ENCODE peak calls at places on chromosomes 16 and 17, in six cellular contexts. Z is cardiac fibroblast, D is left lung, W is A673, P is adrenal gland, M is fibroblast of the aortic adventitia. E is an unnamed sample.

GRCh38 chr17:28646039-28646754 is 1.2 kb upstream of the BLTP2 start:
- DNase-seq in Z (peak), D (no peak), W (no peak), P (peak), M (peak), E (no peak)

GRCh38 chr16:47721016-47721673 is 260.0 kb downstream of the PHKB start:
- DNase-seq in Z (no peak), D (no peak), W (no peak), P (no peak), M (no peak), E (no peak)

GRCh38 chr16:27315333-27316037 is 1.7 kb downstream of the IL4R start:
- DNase-seq in Z (peak), D (peak), W (no peak), P (peak), M (peak), E (no peak)

GRCh38 chr17:49108318-49108717 is 24.3 kb upstream of the B4GALNT2 start:
- DNase-seq in Z (peak), D (no peak), W (peak), P (peak), M (peak), E (peak)

GRCh38 chr16:82506734-82507133 is 120.0 kb upstream of the CDH13 start:
- DNase-seq in Z (no peak), D (no peak), W (no peak), P (no peak), M (no peak), E (no peak)

GRCh38 chr17:20142268-20142667 is 133.1 kb downstream of the SPECC1 start:
- DNase-seq in Z (no peak), D (no peak), W (no peak), P (no peak), M (no peak), E (no peak)

GRCh38 chr16:2968368-2968737 is 795 bp upstream of the PAQR4 start:
- DNase-seq in Z (no peak), D (no peak), W (peak), P (no peak), M (no peak), E (no peak)

GRCh38 chr16:30053376-30054015 is 12.1 kb upstream of the ALDOA start:
- DNase-seq in Z (peak), D (no peak), W (peak), P (no peak), M (peak), E (no peak)

GRCh38 chr16:17607075-17607509 is 136.3 kb upstream of the XYLT1 start:
- DNase-seq in Z (no peak), D (no peak), W (no peak), P (no peak), M (no peak), E (no peak)

GRCh38 chr16:86398622-86399021 is 111.7 kb upstream of the FOXF1 start:
- DNase-seq in Z (peak), D (no peak), W (no peak), P (no peak), M (peak), E (no peak)

GRCh38 chr16:12793120-12793889 is 10.4 kb downstream of the CPPED1 start:
- DNase-seq in Z (no peak), D (no peak), W (no peak), P (no peak), M (no peak), E (no peak)

GRCh38 chr17:61325382-61326073 is 74.1 kb upstream of the TBX2 start:
- DNase-seq in Z (peak), D (no peak), W (peak), P (no peak), M (peak), E (no peak)

GRCh38 chr17:77365584-77366186 is 224.9 kb downstream of the SEC14L1 start:
- DNase-seq in Z (peak), D (peak), W (peak), P (peak), M (peak), E (peak)

GRCh38 chr17:7186241-7186640 is 7.1 kb upstream of the ASGR1 start:
- DNase-seq in Z (no peak), D (no peak), W (peak), P (no peak), M (no peak), E (no peak)

GRCh38 chr16:84988328-84989080 is 22.8 kb downstream of the ZDHHC7 start:
- DNase-seq in Z (no peak), D (no peak), W (no peak), P (no peak), M (no peak), E (no peak)

GRCh38 chr16:14307623-14308356 is 236.7 kb downstream of the MRTFB start:
- DNase-seq in Z (peak), D (no peak), W (no peak), P (peak), M (peak), E (no peak)

GRCh38 chr17:48181653-48182052 is 74.1 kb downstream of the SNX11 start:
- DNase-seq in Z (peak), D (no peak), W (peak), P (no peak), M (peak), E (no peak)

GRCh38 chr17:30021708-30022317 is 80.4 kb downstream of the EFCAB5 start:
- DNase-seq in Z (peak), D (no peak), W (peak), P (peak), M (peak), E (peak)

GRCh38 chr17:40953876-40954275 is 12.9 kb downstream of the KRT39 start:
- DNase-seq in Z (peak), D (no peak), W (no peak), P (no peak), M (peak), E (no peak)

GRCh38 chr16:87970206-87970605 is 19.0 kb downstream of the BANP start:
- DNase-seq in Z (peak), D (no peak), W (peak), P (no peak), M (peak), E (peak)

GRCh38 chr16:87575027-87575804 is 27.1 kb upstream of the JPH3 start:
- DNase-seq in Z (no peak), D (no peak), W (no peak), P (no peak), M (no peak), E (no peak)

GRCh38 chr17:1796800-1797199 is 32.9 kb downstream of the SMYD4 start:
- DNase-seq in Z (no peak), D (no peak), W (no peak), P (no peak), M (peak), E (no peak)

GRCh38 chr16:10881479-10882030 is 4.6 kb downstream of the CIITA start:
- DNase-seq in Z (no peak), D (peak), W (no peak), P (no peak), M (no peak), E (no peak)

GRCh38 chr17:28684963-28685362 is 23.0 kb downstream of the SUPT6H start:
- DNase-seq in Z (peak), D (no peak), W (peak), P (peak), M (peak), E (no peak)

GRCh38 chr16:88298166-88298881 is 84.4 kb upstream of the ZNF469 start:
- DNase-seq in Z (peak), D (no peak), W (no peak), P (peak), M (peak), E (no peak)

GRCh38 chr17:21291357-21291756 is 6.8 kb downstream of the MAP2K3 start:
- DNase-seq in Z (no peak), D (no peak), W (no peak), P (no peak), M (no peak), E (no peak)

GRCh38 chr17:57648720-57649119 is 96.4 kb downstream of the CCDC182 start:
- DNase-seq in Z (no peak), D (no peak), W (no peak), P (no peak), M (no peak), E (no peak)

GRCh38 chr17:13600475-13601316 is 1.0 kb downstream of the HS3ST3A1 start:
- DNase-seq in Z (no peak), D (no peak), W (no peak), P (no peak), M (no peak), E (no peak)

GRCh38 chr17:54814371-54814770 is 86.3 kb upstream of the TOM1L1 start:
- DNase-seq in Z (no peak), D (no peak), W (no peak), P (no peak), M (no peak), E (no peak)

GRCh38 chr17:80970044-80970761 is 21.4 kb upstream of the CHMP6 start:
- DNase-seq in Z (no peak), D (peak), W (peak), P (peak), M (no peak), E (no peak)

GRCh38 chr17:62802531-62803205 is 5.4 kb downstream of the MARCHF10 start:
- DNase-seq in Z (peak), D (no peak), W (no peak), P (no peak), M (no peak), E (no peak)

GRCh38 chr17:41602524-41602923 is 10.0 kb downstream of the KRT16 start:
- DNase-seq in Z (no peak), D (no peak), W (no peak), P (no peak), M (no peak), E (no peak)

GRCh38 chr17:676060-676745 is 38.4 kb downstream of the VPS53 start:
- DNase-seq in Z (no peak), D (no peak), W (no peak), P (peak), M (peak), E (peak)

GRCh38 chr16:83810906-83811305 is 3.1 kb downstream of the HSBP1 start:
- DNase-seq in Z (no peak), D (no peak), W (no peak), P (no peak), M (peak), E (no peak)

GRCh38 chr17:70343134-70343533 is 173.8 kb downstream of the KCNJ2 start:
- DNase-seq in Z (no peak), D (no peak), W (no peak), P (no peak), M (no peak), E (no peak)

GRCh38 chr16:74448990-74449389 is 27.7 kb upstream of the CLEC18B start:
- DNase-seq in Z (peak), D (peak), W (peak), P (peak), M (peak), E (peak)

GRCh38 chr17:17387461-17388362 is 84.5 kb downstream of the NT5M start:
- DNase-seq in Z (no peak), D (no peak), W (no peak), P (no peak), M (no peak), E (no peak)
- TF ChIP-seq CTCF in Z (peak), D (peak), W (peak), P (peak), M (no peak), E (peak)

GRCh38 chr16:59432934-59433333 is 698.8 kb upstream of the GOT2 start:
- DNase-seq in Z (no peak), D (no peak), W (no peak), P (no peak), M (no peak), E (no peak)
- H3K4me3 ChIP-seq in Z (no peak), D (no peak), W (no peak), P (no peak), M (no peak), E (no peak)

DNA sequence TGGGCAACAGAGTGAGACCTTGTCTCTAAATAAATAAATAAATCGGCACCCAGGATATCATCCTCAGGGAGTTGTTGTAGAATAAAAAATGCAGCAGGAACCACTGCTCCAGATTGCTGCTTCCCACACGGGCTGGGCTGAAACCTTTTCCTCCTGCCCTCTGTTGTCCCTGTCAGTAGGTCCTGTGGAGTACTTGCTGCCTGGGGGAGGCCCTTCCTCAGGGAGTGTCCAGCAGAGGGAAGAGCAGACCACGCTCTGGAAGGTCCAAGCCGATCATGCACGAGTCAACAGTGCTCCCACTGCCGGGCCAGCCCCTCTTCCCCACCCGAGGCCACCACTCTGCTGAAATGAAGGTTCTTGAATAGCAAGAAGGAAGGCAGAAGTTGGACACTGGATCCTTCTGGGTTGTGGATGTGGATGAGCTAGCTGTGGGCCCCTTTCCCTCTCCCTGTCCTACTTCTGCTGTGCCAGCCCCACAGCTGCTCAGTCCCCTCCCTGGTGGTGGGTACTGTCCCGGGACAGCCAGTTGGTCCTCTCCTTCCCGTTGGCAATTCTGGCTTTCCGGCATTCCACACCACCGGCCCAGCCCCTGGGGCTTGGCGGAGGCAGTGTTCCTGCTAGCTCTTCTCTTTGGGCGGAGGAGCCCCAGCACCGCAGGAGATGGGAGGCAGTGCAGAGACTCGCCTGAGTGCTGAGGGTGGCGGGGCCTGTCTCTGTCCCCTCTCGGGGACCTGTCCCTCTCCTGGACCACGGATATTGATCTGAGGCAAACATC is 10.8 kb downstream of the CDK5R1 start:
- DNase-seq in Z (peak), D (peak), W (no peak), P (no peak), M (no peak), E (no peak)
- TF ChIP-seq CTCF in Z (no peak), D (no peak), W (no peak), P (no peak), M (no peak), E (peak)

GRCh38 chr16:53565300-53565699 is 62.3 kb upstream of the AKTIP start:
- DNase-seq in Z (no peak), D (no peak), W (no peak), P (no peak), M (no peak), E (no peak)
- H3K4me3 ChIP-seq in Z (no peak), D (no peak), W (no peak), P (no peak), M (no peak), E (no peak)

GRCh38 chr17:9071921-9072503 is 50.7 kb downstream of the NTN1 start:
- DNase-seq in Z (no peak), D (no peak), W (no peak), P (no peak), M (peak), E (no peak)
- TF ChIP-seq CTCF in Z (no peak), D (no peak), W (no peak), P (no peak), M (no peak), E (no peak)

DNA sequence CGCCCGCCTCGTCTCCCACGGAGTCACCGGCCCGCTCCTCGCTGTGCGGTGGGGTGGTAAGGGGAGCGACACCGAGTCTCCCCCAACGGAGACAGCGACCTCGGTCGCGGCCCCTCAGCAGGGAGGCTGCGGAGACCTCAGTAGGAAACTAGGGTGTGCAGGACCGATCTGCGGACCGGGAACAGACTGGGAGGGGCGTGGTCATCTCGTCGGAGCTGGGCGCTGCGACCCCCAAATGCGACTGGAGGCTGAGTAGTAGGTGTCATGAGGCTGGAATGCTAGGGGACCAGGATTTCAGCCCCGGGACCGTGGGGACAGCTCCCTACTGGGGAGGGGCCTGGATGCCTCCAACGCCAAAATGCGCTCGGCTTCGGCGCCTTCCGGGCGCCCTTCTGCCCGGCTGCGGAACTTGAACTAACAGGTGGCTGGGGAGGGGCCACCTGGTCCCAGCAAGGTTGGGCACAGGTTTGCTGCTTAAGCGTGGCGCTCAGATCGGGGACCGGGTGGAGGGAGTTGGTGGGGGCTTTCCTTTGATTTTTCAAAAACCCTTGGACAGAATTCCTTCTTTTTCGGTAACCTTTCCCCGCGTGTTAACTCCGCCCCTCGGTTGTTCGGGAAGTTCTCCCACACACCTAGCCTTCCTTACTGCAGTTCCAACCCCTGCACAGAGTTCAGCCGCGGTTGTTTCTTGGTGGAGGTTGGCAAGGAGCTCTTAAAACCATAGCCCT is 1.5 kb downstream of the CACNG4 start:
- DNase-seq in Z (no peak), D (no peak), W (no peak), P (no peak), M (no peak), E (no peak)
- H3K4me3 ChIP-seq in Z (peak), D (peak), W (peak), P (no peak), M (peak), E (peak)

GRCh38 chr17:35144840-35145239 is 2.7 kb upstream of the NLE1 start:
- DNase-seq in Z (no peak), D (no peak), W (no peak), P (no peak), M (no peak), E (no peak)

GRCh38 chr17:35146214-35146833 is 1.3 kb upstream of the UNC45B start:
- DNase-seq in Z (no peak), D (no peak), W (no peak), P (no peak), M (no peak), E (no peak)

GRCh38 chr17:35138218-35138617 is 3.9 kb downstream of the NLE1 start:
- DNase-seq in Z (no peak), D (no peak), W (no peak), P (no peak), M (no peak), E (no peak)

GRCh38 chr17:35142467-35142796 is 329 bp upstream of the NLE1 start:
- DNase-seq in Z (no peak), D (no peak), W (no peak), P (no peak), M (no peak), E (no peak)

DNA sequence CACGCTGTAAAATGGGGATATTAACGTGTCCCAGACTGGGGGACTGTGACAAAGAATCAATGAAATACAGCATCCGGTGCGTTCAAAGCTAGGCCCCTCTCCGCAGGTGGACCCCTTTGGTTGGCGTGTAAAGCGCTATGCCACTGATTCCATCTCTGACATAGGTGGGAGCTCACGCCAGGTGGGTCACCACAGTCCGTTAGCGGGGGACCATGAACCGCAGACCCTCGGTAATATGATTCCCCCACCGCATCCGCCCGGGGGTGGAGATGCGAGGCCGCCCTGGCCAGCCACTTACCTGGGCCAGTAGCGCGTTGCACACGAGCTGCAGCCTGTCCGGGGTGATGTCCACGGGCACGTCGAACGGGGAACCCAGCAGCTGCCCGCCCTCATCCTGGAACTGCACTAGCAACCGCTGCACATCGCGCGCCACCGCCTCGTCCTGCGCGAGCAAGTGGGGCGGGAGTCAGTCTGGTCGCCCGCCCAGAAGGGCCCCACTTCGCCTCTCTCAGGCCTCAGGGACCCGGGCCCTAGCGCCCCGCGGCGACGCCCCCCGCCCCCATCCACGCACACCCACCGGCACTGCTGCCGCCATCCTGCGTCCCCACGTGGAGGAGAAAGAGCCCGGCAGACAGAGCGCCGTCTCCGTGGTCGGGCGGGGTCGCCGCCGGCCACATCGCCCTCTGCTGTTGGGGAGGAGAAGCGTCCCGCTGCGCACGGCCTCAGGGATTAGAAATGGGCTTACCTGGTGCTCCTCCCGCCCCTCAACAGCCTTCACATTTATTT is at the start of gene NLE1:
- DNase-seq in Z (peak), D (peak), W (peak), P (peak), M (peak), E (peak)
- TF ChIP-seq CTCF in Z (peak), D (peak), W (peak), P (peak), M (peak), E (peak)

DNA sequence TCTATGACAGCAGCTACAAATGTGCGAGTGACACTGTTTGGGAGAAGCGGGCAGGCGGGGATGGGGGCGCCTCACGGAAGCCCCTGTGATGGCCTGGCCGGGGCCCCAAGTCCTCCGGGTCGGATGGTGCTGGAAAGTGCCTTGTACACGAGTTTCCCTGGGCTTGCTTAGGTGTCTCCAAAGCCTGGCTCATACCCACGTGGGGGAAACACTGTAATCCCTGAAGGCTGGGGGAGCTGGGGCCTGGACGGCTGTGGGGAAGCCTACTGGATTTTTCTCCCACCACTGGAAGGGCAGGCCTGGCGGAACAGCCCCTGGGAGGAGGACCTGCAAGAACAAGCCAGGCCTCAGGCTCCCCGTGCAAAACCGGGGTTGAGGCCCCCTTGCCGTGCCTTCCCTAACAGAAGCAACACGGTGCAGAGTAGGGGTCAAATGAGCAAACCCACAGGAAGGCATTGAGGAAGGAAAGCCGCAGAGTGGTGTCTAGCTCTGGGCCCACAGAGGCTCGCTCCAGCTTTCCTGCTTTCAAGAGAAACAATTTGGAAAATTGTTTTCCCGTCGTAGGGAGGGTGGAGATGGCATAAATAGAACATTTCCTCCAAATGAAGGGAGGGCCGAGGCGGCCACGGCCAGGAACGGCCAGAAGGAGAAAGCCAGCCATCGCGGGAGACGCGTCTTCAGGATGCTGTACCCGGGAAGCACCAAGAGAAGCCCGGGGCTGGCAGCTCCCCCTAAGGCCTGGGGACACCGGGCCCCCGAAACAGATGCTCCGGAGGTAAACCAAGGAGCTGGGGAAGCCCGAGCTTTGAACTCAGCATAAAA is 92.3 kb downstream of the RBFOX3 start:
- DNase-seq in Z (no peak), D (no peak), W (no peak), P (no peak), M (no peak), E (no peak)
- H3K4me3 ChIP-seq in Z (no peak), D (no peak), W (no peak), P (no peak), M (no peak), E (no peak)

GRCh38 chr16:31298958-31299357 is 39.2 kb downstream of the ITGAM start:
- DNase-seq in Z (no peak), D (no peak), W (no peak), P (no peak), M (peak), E (no peak)
- TF ChIP-seq CTCF in Z (no peak), D (no peak), W (peak), P (no peak), M (peak), E (no peak)